ENCODE peak calls at places on chromosomes 11 and 22, in four cellular contexts. One of them, this sample, is unnamed.

GRCh38 chr11:114091791-114092397 is 32.4 kb downstream of the ZBTB16 start:
- DNase-seq in HepG2: peak
- DNase-seq in A549: no peak
- DNase-seq in K562: no peak
- DNase-seq in this sample: no peak

GRCh38 chr22:48920776-48921241 is 906.9 kb downstream of the BRD1 start:
- DNase-seq in HepG2: no peak
- DNase-seq in A549: no peak
- DNase-seq in K562: no peak
- DNase-seq in this sample: no peak

GRCh38 chr11:25961539-25961938 is 370.4 kb upstream of the ANO3 start:
- DNase-seq in HepG2: no peak
- DNase-seq in A549: no peak
- DNase-seq in K562: no peak
- DNase-seq in this sample: no peak

GRCh38 chr11:113400631-113401230 is 13.2 kb downstream of the ANKK1 start:
- DNase-seq in HepG2: no peak
- DNase-seq in A549: no peak
- DNase-seq in K562: no peak
- DNase-seq in this sample: no peak

GRCh38 chr11:71281901-71282300 is 29.5 kb upstream of the SHANK2 start:
- DNase-seq in HepG2: no peak
- DNase-seq in A549: no peak
- DNase-seq in K562: no peak
- DNase-seq in this sample: no peak

GRCh38 chr11:85123752-85124231 is 503.4 kb downstream of the DLG2 start:
- DNase-seq in HepG2: no peak
- DNase-seq in A549: no peak
- DNase-seq in K562: no peak
- DNase-seq in this sample: no peak

GRCh38 chr11:11192541-11192940 is 160.5 kb downstream of the CSNK2A3 start:
- DNase-seq in HepG2: no peak
- DNase-seq in A549: no peak
- DNase-seq in K562: no peak
- DNase-seq in this sample: no peak

GRCh38 chr22:46090631-46091201 is 59.6 kb upstream of the PPARA start:
- DNase-seq in HepG2: no peak
- DNase-seq in A549: no peak
- DNase-seq in K562: no peak
- DNase-seq in this sample: no peak

GRCh38 chr11:128726464-128727139 is 32.7 kb downstream of the FLI1 start:
- DNase-seq in HepG2: no peak
- DNase-seq in A549: no peak
- DNase-seq in K562: no peak
- DNase-seq in this sample: no peak

GRCh38 chr11:73152861-73153483 is 10.9 kb upstream of the FCHSD2 start:
- DNase-seq in HepG2: no peak
- DNase-seq in A549: no peak
- DNase-seq in K562: no peak
- DNase-seq in this sample: peak

GRCh38 chr22:28927526-28928089 is 44.2 kb downstream of the ZNRF3 start:
- DNase-seq in HepG2: no peak
- DNase-seq in A549: no peak
- DNase-seq in K562: peak
- DNase-seq in this sample: no peak
- TF ChIP-seq NR3C1 in HepG2: no peak
- TF ChIP-seq NR3C1 in A549: no peak
- TF ChIP-seq NR3C1 in K562: no peak
- TF ChIP-seq NR3C1 in this sample: no peak

DNA sequence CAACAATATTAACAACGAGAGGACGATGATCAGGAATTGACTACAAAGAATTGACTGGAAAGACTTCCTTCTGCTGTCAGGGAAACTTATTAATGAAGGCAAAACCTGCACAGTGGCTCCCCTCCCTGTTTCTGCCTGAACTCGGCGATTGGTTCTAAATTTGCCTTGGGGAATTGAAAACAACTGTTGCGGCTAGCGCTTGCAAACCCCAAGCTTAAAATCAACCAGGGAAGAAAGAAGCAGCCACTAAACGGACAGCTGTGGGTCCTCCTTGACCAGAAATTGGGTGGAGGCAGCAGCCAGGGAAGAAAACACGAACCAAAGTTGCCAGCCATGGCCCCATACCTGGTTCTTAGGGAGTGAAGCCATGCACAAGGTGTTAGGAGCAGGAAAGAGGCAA is 383.5 kb upstream of the CADM1 start:
- DNase-seq in HepG2: no peak
- DNase-seq in A549: no peak
- DNase-seq in K562: no peak
- DNase-seq in this sample: no peak
- TF ChIP-seq NR3C1 in HepG2: no peak
- TF ChIP-seq NR3C1 in A549: no peak
- TF ChIP-seq NR3C1 in K562: no peak
- TF ChIP-seq NR3C1 in this sample: no peak

DNA sequence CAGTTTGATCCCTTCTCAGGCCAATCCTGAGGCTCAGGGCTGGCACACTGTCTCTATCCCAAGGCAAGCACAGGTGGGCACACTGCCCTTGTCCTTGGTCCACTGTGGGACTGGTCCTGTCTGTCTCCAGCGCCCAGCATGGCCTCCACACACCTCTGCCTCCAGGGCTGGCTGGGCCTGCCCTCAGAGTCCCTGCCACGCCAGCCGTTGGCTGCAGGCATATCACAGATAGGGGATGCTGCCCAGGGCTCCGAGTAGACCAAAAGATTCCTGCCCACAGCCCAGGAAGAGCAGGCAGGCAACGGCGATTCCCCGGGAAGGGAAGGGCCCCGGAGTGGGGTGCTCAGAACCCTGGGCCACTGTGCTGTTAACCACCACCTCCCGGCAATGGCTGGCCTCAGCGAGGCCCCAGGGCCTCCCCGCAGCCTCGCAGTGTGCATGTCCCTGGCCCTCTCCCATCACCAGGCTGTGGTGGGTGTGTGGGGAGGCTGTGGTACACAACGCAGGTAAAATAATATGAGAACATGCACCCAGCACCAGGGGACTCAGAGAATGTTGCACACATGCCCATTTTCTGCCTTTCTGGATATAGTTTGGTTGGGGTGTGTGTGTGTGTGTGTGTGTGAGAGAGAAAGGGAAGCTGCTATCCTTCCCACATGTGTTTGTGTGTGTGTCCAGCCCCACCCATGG is 2.2 kb downstream of the IFITM5 start:
- DNase-seq in HepG2: no peak
- DNase-seq in A549: no peak
- DNase-seq in K562: no peak
- DNase-seq in this sample: peak
- TF ChIP-seq NR3C1 in HepG2: no peak
- TF ChIP-seq NR3C1 in A549: no peak
- TF ChIP-seq NR3C1 in K562: no peak
- TF ChIP-seq NR3C1 in this sample: no peak

GRCh38 chr11:61830318-61831105 is 2.4 kb downstream of the FADS2 start:
- DNase-seq in HepG2: no peak
- DNase-seq in A549: no peak
- DNase-seq in K562: no peak
- DNase-seq in this sample: no peak

GRCh38 chr11:61827573-61828378 is at the start of gene FADS2:
- DNase-seq in HepG2: peak
- DNase-seq in A549: peak
- DNase-seq in K562: no peak
- DNase-seq in this sample: peak

GRCh38 chr11:61828379-61828628 is 204 bp downstream of the FADS2 start:
- DNase-seq in HepG2: no peak
- DNase-seq in A549: no peak
- DNase-seq in K562: no peak
- DNase-seq in this sample: no peak

GRCh38 chr11:61829806-61830205 is 1.7 kb downstream of the FADS2 start:
- DNase-seq in HepG2: no peak
- DNase-seq in A549: no peak
- DNase-seq in K562: no peak
- DNase-seq in this sample: no peak

GRCh38 chr11:61828629-61829407 is 718 bp downstream of the FADS2 start:
- DNase-seq in HepG2: no peak
- DNase-seq in A549: peak
- DNase-seq in K562: no peak
- DNase-seq in this sample: peak
- TF ChIP-seq NR3C1 in HepG2: no peak
- TF ChIP-seq NR3C1 in A549: no peak
- TF ChIP-seq NR3C1 in K562: no peak
- TF ChIP-seq NR3C1 in this sample: no peak

GRCh38 chr22:39519681-39520053 is 695 bp upstream of the ATF4 start:
- DNase-seq in HepG2: peak
- DNase-seq in A549: peak
- DNase-seq in K562: no peak
- DNase-seq in this sample: peak
- TF ChIP-seq NR3C1 in HepG2: no peak
- TF ChIP-seq NR3C1 in A549: no peak
- TF ChIP-seq NR3C1 in K562: no peak
- TF ChIP-seq NR3C1 in this sample: no peak

GRCh38 chr22:35592418-35592967 is 24.6 kb downstream of the MB start:
- DNase-seq in HepG2: no peak
- DNase-seq in A549: no peak
- DNase-seq in K562: no peak
- DNase-seq in this sample: no peak

GRCh38 chr22:35591696-35592417 is 25.3 kb downstream of the MB start:
- DNase-seq in HepG2: no peak
- DNase-seq in A549: no peak
- DNase-seq in K562: no peak
- DNase-seq in this sample: no peak

GRCh38 chr22:35594686-35595085 is 22.4 kb downstream of the MB start:
- DNase-seq in HepG2: no peak
- DNase-seq in A549: no peak
- DNase-seq in K562: no peak
- DNase-seq in this sample: no peak

GRCh38 chr22:35593885-35594470 is 23.2 kb downstream of the MB start:
- DNase-seq in HepG2: no peak
- DNase-seq in A549: no peak
- DNase-seq in K562: no peak
- DNase-seq in this sample: no peak

GRCh38 chr22:35593071-35593884 is 23.9 kb downstream of the MB start:
- DNase-seq in HepG2: no peak
- DNase-seq in A549: no peak
- DNase-seq in K562: no peak
- DNase-seq in this sample: no peak
- TF ChIP-seq NR3C1 in HepG2: no peak
- TF ChIP-seq NR3C1 in A549: no peak
- TF ChIP-seq NR3C1 in K562: no peak
- TF ChIP-seq NR3C1 in this sample: no peak

This sample was measured in WTC11.